ENCODE peak calls at places on chromosome 16, in four cellular contexts. G is upper lobe of right lung, W is uterus, A is OCI-LY7. U is an unnamed sample.

GRCh38 chr16:10878644-10879498 is 1.9 kb downstream of the CIITA start:
- DNase-seq in G (peak; percentile 86), W (peak; percentile 30), A (peak; percentile 49), U (no peak)

GRCh38 chr16:89244754-89245153 is 27.3 kb downstream of the ZNF778 start:
- DNase-seq in G (peak; percentile 91), W (no peak), A (no peak), U (no peak)

GRCh38 chr16:65667013-65667578 is 545.2 kb upstream of the CDH11 start:
- DNase-seq in G (no peak), W (no peak), A (peak; percentile 48), U (peak; percentile 11)

GRCh38 chr16:79994413-79994812 is 393.9 kb upstream of the MAF start:
- DNase-seq in G (no peak), W (no peak), A (no peak), U (no peak)

GRCh38 chr16:56246051-56246817 is 54.9 kb downstream of the GNAO1 start:
- DNase-seq in G (no peak), W (no peak), A (no peak), U (no peak)

GRCh38 chr16:79535130-79535529 is 65.4 kb downstream of the MAF start:
- DNase-seq in G (no peak), W (no peak), A (no peak), U (no peak)

GRCh38 chr16:55991843-55992242 is 116.7 kb upstream of the CES5A start:
- DNase-seq in G (no peak), W (no peak), A (no peak), U (no peak)

GRCh38 chr16:55543470-55543869 is 23.0 kb upstream of the CAPNS2 start:
- DNase-seq in G (no peak), W (no peak), A (no peak), U (no peak)

GRCh38 chr16:27853651-27854050 is 209.9 kb downstream of the GSG1L start:
- DNase-seq in G (peak; percentile 13), W (no peak), A (no peak), U (no peak)

GRCh38 chr16:88922114-88922825 is 54.7 kb downstream of the CBFA2T3 start:
- DNase-seq in G (peak; percentile 82), W (peak; percentile 71), A (no peak), U (no peak)

GRCh38 chr16:72895951-72896350 is 152.0 kb downstream of the ZFHX3 start:
- DNase-seq in G (no peak), W (no peak), A (no peak), U (no peak)

GRCh38 chr16:19783847-19784736 is 66.0 kb downstream of the IQCK start:
- DNase-seq in G (no peak), W (no peak), A (no peak), U (no peak)

GRCh38 chr16:49335828-49336227 is 37.8 kb upstream of the C16orf78 start:
- DNase-seq in G (no peak), W (no peak), A (no peak), U (no peak)

GRCh38 chr16:72073831-72074230 is 10.8 kb downstream of the HPR start:
- DNase-seq in G (no peak), W (no peak), A (no peak), U (no peak)

GRCh38 chr16:23268561-23268960 is 33.5 kb upstream of the SCNN1B start:
- DNase-seq in G (no peak), W (no peak), A (no peak), U (no peak)

GRCh38 chr16:72639494-72639893 is 408.4 kb downstream of the ZFHX3 start:
- DNase-seq in G (no peak), W (no peak), A (no peak), U (no peak)

GRCh38 chr16:72789465-72789864 is 258.5 kb downstream of the ZFHX3 start:
- DNase-seq in G (no peak), W (no peak), A (no peak), U (no peak)

GRCh38 chr16:69410285-69410990 is 14.0 kb upstream of the CYB5B start:
- DNase-seq in G (no peak), W (no peak), A (no peak), U (no peak)

GRCh38 chr16:88298166-88298881 is 84.4 kb upstream of the ZNF469 start:
- DNase-seq in G (no peak), W (no peak), A (no peak), U (no peak)

GRCh38 chr16:85403693-85404092 is 209.4 kb upstream of the GSE1 start:
- DNase-seq in G (no peak), W (peak; percentile 3), A (no peak), U (no peak)

GRCh38 chr16:8326234-8326633 is 264.1 kb downstream of the TMEM114 start:
- DNase-seq in G (no peak), W (no peak), A (no peak), U (no peak)

GRCh38 chr16:81473561-81473960 is 29.0 kb downstream of the CMIP start:
- DNase-seq in G (no peak), W (no peak), A (no peak), U (no peak)

GRCh38 chr16:90010676-90011075 is 8.6 kb downstream of the DBNDD1 start:
- DNase-seq in G (no peak), W (no peak), A (no peak), U (no peak)

GRCh38 chr16:9090101-9090959 is 1.1 kb upstream of the HAPSTR1 start:
- DNase-seq in G (peak; percentile 81), W (peak; percentile 40), A (peak; percentile 45), U (no peak)

GRCh38 chr16:49857423-49858181 is 1.7 kb upstream of the ZNF423 start:
- DNase-seq in G (peak; percentile 76), W (peak; percentile 57), A (peak; percentile 68), U (peak; percentile 38)

GRCh38 chr16:66052745-66053144 is 313.7 kb upstream of the CDH5 start:
- DNase-seq in G (no peak), W (no peak), A (no peak), U (no peak)

GRCh38 chr16:79061199-79061598 is 539.3 kb downstream of the MAF start:
- DNase-seq in G (no peak), W (no peak), A (no peak), U (no peak)

GRCh38 chr16:65095090-65095728 is 26.7 kb downstream of the CDH11 start:
- DNase-seq in G (no peak), W (no peak), A (no peak), U (no peak)

GRCh38 chr16:89277049-89277448 is 59.5 kb downstream of the ZNF778 start:
- DNase-seq in G (no peak), W (no peak), A (no peak), U (no peak)

GRCh38 chr16:80027007-80027965 is 426.7 kb upstream of the MAF start:
- DNase-seq in G (peak; percentile 63), W (peak; percentile 50), A (no peak), U (no peak)

GRCh38 chr16:64278196-64278595 is 843.7 kb downstream of the CDH11 start:
- DNase-seq in G (no peak), W (no peak), A (no peak), U (no peak)

GRCh38 chr16:47037396-47037745 is 63.9 kb upstream of the DNAJA2 start:
- DNase-seq in G (no peak), W (peak; percentile 45), A (peak; percentile 38), U (peak; percentile 42)

GRCh38 chr16:28496844-28497243 is 2.4 kb downstream of the APOBR start:
- DNase-seq in G (no peak), W (no peak), A (no peak), U (no peak)

GRCh38 chr16:55184052-55184451 is 140.0 kb upstream of the IRX6 start:
- DNase-seq in G (no peak), W (no peak), A (no peak), U (no peak)

GRCh38 chr16:11913425-11914079 is 2.2 kb downstream of the GSPT1 start:
- DNase-seq in G (no peak), W (no peak), A (no peak), U (no peak)

GRCh38 chr16:22352726-22353125 is 21.7 kb downstream of the CDR2 start:
- DNase-seq in G (no peak), W (no peak), A (no peak), U (no peak)

DNA sequence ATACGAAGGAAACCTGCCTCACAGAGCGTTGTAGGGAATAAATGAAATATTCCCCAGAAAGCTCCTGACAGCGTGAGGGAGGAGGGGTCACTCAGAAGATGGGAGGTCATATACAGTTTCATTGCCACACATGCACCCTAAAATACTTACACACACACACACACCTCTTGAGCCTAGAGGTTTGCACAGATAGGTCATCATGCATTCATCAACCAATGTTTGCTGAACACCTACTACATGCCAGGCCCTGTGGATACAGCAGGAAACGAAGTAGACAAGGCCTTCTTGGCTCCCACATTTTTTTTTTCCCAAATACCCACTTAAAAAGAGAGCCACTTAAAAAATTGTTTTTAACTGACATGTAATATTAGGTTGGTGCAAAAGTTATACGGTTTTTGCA is 907 bp upstream of the PLLP start:
- DNase-seq in G (no peak), W (no peak), A (no peak), U (no peak)
- H3K4me3 ChIP-seq in G (no peak overlapping the region), W (no peak overlapping the region), A (no peak overlapping the region), U (no peak overlapping the region)

GRCh38 chr16:54140057-54140787 is 146.4 kb downstream of the IRX3 start:
- DNase-seq in G (no peak), W (no peak), A (no peak), U (peak; percentile 64)
- H3K4me3 ChIP-seq in G (no peak overlapping the region), W (no peak overlapping the region), A (no peak overlapping the region), U (no peak overlapping the region)

DNA sequence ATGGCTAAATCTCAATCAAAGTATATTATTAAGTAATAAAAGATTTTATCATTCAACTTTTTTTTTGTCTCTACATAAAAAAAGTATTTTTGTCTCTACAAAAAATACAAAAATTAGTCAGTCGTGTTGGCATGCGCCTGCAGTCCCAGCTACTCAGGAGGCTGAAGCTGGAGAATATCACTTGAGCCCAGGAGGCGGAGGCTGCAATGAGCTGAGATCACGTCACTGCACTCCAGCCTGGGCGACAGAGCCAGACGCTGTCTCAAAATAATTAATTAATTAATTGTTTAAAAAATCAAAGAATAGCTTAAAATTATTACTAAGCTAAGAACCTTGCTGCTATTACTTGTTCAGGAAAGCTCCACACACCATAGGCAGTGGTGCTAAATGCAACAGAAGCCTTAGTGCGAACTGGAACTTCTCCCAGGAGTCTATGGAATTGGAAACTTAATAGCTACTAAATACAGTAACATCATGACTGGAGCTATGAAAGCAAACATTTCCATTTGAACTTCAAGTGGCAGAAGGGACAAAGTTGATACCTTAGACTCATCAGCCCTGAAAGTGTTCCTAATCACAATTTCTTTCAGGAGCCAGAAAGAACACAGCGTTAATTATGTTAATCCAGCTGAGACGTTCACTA is 22.6 kb downstream of the ADCY9 start:
- DNase-seq in G (peak; percentile 76), W (no peak), A (no peak), U (no peak)
- H3K4me3 ChIP-seq in G (no peak overlapping the region), W (no peak overlapping the region), A (no peak overlapping the region), U (no peak overlapping the region)

DNA sequence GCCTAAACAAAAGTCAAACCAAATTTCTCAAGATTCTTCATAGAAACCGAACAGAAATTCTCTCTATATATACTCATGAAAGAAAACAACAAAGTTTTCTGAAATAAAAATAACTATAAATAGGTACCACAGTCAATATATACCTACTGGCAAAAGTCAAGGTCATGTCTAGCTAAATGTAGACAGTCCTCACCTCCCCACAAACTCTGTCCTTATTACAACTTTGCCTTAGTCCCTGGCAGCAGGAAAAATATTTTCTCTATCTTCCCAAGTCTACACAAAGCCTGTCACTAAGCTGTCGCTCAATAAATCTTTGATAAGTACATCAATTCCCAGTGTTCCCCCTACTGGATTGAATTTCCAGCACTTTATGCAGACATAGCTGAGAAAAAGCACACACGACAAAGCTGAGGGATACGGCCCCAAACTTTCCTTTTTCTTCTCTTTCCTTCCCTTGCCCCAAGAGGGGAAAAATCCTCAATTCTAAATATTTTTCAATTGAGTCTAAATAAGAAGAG is 2.7 kb downstream of the CFAP20 start:
- DNase-seq in G (no peak), W (no peak), A (no peak), U (no peak)
- H3K4me3 ChIP-seq in G (peak overlapping the region; percentile 91), W (peak overlapping the region; percentile 13), A (peak overlapping the region; percentile 99), U (no peak overlapping the region)